ENCODE peak calls at places on chromosomes 2 and 18, in ten cellular contexts. C is RWPE1; X is nephron progenitor cell; S is GM23248; N is nucleus accumbens; M is stimulated activated naive B cell treated with anti-CD40 and anti-IgM and Interleukin-4, amounts not matched to agents 10 μg/mL and 1 μg/mL and 100 μg/mL, for 72 hours; T is activated T-helper 1 cell treated with anti-CD3 and anti-CD28 coated beads, Interleukin-2, amount 50 U/mL, for 16 hours; I is stimulated activated CD4-positive, alpha-beta T cell treated with anti-CD3 and anti-CD28 coated beads, Interleukin-1b, Interleukin-23, amount 100 ng/mL, for 24 hours; W is heart left ventricle; O is activated naive CD4-positive, alpha-beta T cell. V is an unnamed sample.

GRCh38 chr18:8084160-8084559 is 517.0 kb downstream of the PTPRM start:
- DNase-seq in X (peak; percentile 44), M (no peak), S (peak; percentile 57), I (no peak), T (no peak), O (no peak), W (peak; percentile 40), N (no peak), C (peak; percentile 68), V (no peak)

GRCh38 chr2:1627628-1628371 is 116.5 kb downstream of the PXDN start:
- DNase-seq in M (no peak), T (no peak), C (no peak), N (no peak), I (no peak), O (no peak), X (no peak), W (no peak), S (no peak), V (no peak)

GRCh38 chr2:132559921-132560320 is 110.1 kb downstream of the LYPD1 start:
- DNase-seq in N (no peak), C (no peak), X (no peak), W (no peak), O (no peak), M (no peak), I (no peak), T (no peak), S (no peak), V (no peak)

GRCh38 chr2:60861736-60862135 is 19.6 kb upstream of the REL start:
- DNase-seq in I (no peak), O (no peak), T (no peak), N (no peak), W (no peak), S (peak; percentile 6), C (no peak), X (no peak), M (no peak), V (no peak)

GRCh38 chr2:74573747-74574562 is 19.4 kb downstream of the DOK1 start:
- DNase-seq in I (no peak), M (peak; percentile 51), C (peak; percentile 74), X (no peak), O (no peak), W (no peak), T (no peak), N (no peak), S (peak; percentile 76), V (no peak)

GRCh38 chr2:120949027-120949956 is 213.6 kb downstream of the GLI2 start:
- DNase-seq in C (no peak), O (no peak), W (no peak), S (peak; percentile 12), I (no peak), M (no peak), T (no peak), N (no peak), X (no peak), V (no peak)

GRCh38 chr18:76056467-76057194 is 438.4 kb downstream of the ZNF516 start:
- DNase-seq in T (no peak), I (no peak), O (no peak), N (no peak), C (no peak), S (no peak), X (no peak), M (no peak), W (peak; percentile 33), V (no peak)

GRCh38 chr18:34880882-34881852 is 160.0 kb upstream of the MAPRE2 start:
- DNase-seq in S (peak; percentile 14), C (no peak), T (no peak), X (no peak), W (no peak), M (no peak), N (no peak), I (no peak), O (no peak), V (no peak)

GRCh38 chr2:65292461-65293127 is 65.0 kb downstream of the ACTR2 start:
- DNase-seq in W (no peak), M (no peak), I (no peak), N (no peak), C (no peak), S (no peak), T (no peak), X (no peak), O (no peak), V (no peak)

GRCh38 chr2:198973181-198973580 is 484.6 kb downstream of the SATB2 start:
- DNase-seq in I (no peak), X (no peak), S (no peak), M (no peak), W (no peak), N (no peak), T (no peak), O (no peak), C (no peak), V (no peak)

GRCh38 chr18:21453512-21453862 is 147.0 kb downstream of the ESCO1 start:
- DNase-seq in N (no peak), C (no peak), M (no peak), T (no peak), X (no peak), O (no peak), I (no peak), S (no peak), W (no peak), V (no peak)

GRCh38 chr2:162890690-162891311 is 52.2 kb upstream of the KCNH7 start:
- DNase-seq in I (no peak), W (no peak), N (no peak), M (no peak), S (peak; percentile 85), X (peak; percentile 31), T (no peak), C (peak; percentile 48), O (no peak), V (no peak)

GRCh38 chr2:88016948-88017779 is 817 bp upstream of the RNU2-63P start:
- DNase-seq in T (peak; percentile 14), C (peak; percentile 79), S (no peak), O (peak; percentile 44), M (no peak), W (no peak), X (peak; percentile 66), N (no peak), I (no peak), V (no peak)

GRCh38 chr2:214217599-214217998 is 193.3 kb upstream of the VWC2L start:
- DNase-seq in I (no peak), O (no peak), M (no peak), S (no peak), N (no peak), W (no peak), T (no peak), C (no peak), X (no peak), V (no peak)

GRCh38 chr2:26495705-26496271 is 17.9 kb upstream of the OTOF start:
- DNase-seq in I (no peak), M (no peak), N (no peak), S (no peak), T (no peak), O (no peak), C (no peak), W (peak; percentile 4), X (no peak), V (no peak)

GRCh38 chr2:96404446-96405373 is 69.1 kb downstream of the NCAPH start:
- DNase-seq in T (no peak), O (no peak), N (peak; percentile 33), C (no peak), M (no peak), W (peak; percentile 64), X (no peak), S (peak; percentile 37), I (no peak), V (no peak)

GRCh38 chr2:2812117-2812516 is 481.0 kb upstream of the MYT1L start:
- DNase-seq in O (no peak), N (no peak), T (no peak), X (no peak), C (no peak), S (no peak), I (no peak), W (no peak), M (no peak), V (no peak)

GRCh38 chr2:20897874-20898453 is 75.1 kb upstream of the LDAH start:
- DNase-seq in C (no peak), N (no peak), O (no peak), W (no peak), S (no peak), I (no peak), M (no peak), X (no peak), T (no peak), V (no peak)

GRCh38 chr18:12309683-12310198 is 1.7 kb downstream of the TUBB6 start:
- DNase-seq in X (no peak), I (no peak), T (no peak), S (peak; percentile 75), N (no peak), C (peak; percentile 80), M (no peak), O (no peak), W (no peak), V (no peak)

GRCh38 chr2:188798159-188798558 is 176.0 kb upstream of the COL3A1 start:
- DNase-seq in N (no peak), T (no peak), O (no peak), W (no peak), C (no peak), S (peak; percentile 68), X (no peak), M (no peak), I (no peak), V (no peak)

GRCh38 chr2:204258900-204259299 is 286.4 kb upstream of the PARD3B start:
- DNase-seq in O (no peak), S (no peak), I (no peak), N (no peak), W (no peak), M (no peak), C (no peak), X (no peak), T (no peak), V (no peak)

GRCh38 chr2:48471048-48471474 is 58.9 kb upstream of the STON1 start:
- DNase-seq in X (peak; percentile 31), M (no peak), W (no peak), N (no peak), O (no peak), T (no peak), S (peak; percentile 57), C (peak; percentile 38), I (no peak), V (no peak)

GRCh38 chr18:9619545-9619944 is 5.2 kb upstream of the PPP4R1 start:
- DNase-seq in S (peak; percentile 80), N (no peak), M (no peak), X (no peak), C (no peak), O (no peak), W (no peak), T (no peak), I (no peak), V (no peak)

GRCh38 chr2:42855221-42855970 is 63.0 kb upstream of the HAAO start:
- DNase-seq in I (no peak), S (no peak), O (no peak), W (no peak), M (no peak), C (no peak), X (no peak), T (no peak), N (no peak), V (no peak)

GRCh38 chr2:121340926-121341325 is 55.9 kb upstream of the TFCP2L1 start:
- DNase-seq in I (no peak), O (no peak), T (no peak), W (no peak), X (no peak), M (no peak), N (no peak), S (no peak), C (no peak), V (no peak)

GRCh38 chr2:220521591-220521990 is 894.2 kb downstream of the SLC4A3 start:
- DNase-seq in N (no peak), O (no peak), S (no peak), W (no peak), M (no peak), X (no peak), C (no peak), T (no peak), I (no peak), V (no peak)

GRCh38 chr2:10357770-10358169 is 55.1 kb downstream of the HPCAL1 start:
- DNase-seq in N (no peak), O (no peak), S (no peak), I (no peak), W (no peak), T (no peak), C (no peak), M (no peak), X (no peak), V (no peak)

GRCh38 chr2:233480490-233481202 is 85.9 kb downstream of the USP40 start:
- DNase-seq in W (peak; percentile 59), X (no peak), I (no peak), N (no peak), M (no peak), O (no peak), S (no peak), T (no peak), C (no peak), V (no peak)

V was measured in central memory CD8-positive, alpha-beta T cell.